ENCODE peak calls at places on chromosomes 4 and X, in six cellular contexts. One of them, this sample, is unnamed.

GRCh38 chr4:10275696-10276095 is 159.1 kb upstream of the WDR1 start:
- DNase-seq in spleen: no peak
- DNase-seq in suprapubic skin: no peak
- DNase-seq in body of pancreas: no peak
- DNase-seq in uterus: no peak
- DNase-seq in testis: no peak
- DNase-seq in this sample: no peak

GRCh38 chr4:80043534-80043933 is 29.5 kb downstream of the ANTXR2 start:
- DNase-seq in spleen: no peak
- DNase-seq in suprapubic skin: no peak
- DNase-seq in body of pancreas: no peak
- DNase-seq in uterus: no peak
- DNase-seq in testis: peak
- DNase-seq in this sample: no peak

GRCh38 chrX:24025741-24026402 is 1.1 kb downstream of the KLHL15 start:
- DNase-seq in spleen: no peak
- DNase-seq in suprapubic skin: peak
- DNase-seq in body of pancreas: peak
- DNase-seq in uterus: no peak
- DNase-seq in testis: no peak
- DNase-seq in this sample: peak

GRCh38 chr4:148787831-148788477 is 345.7 kb upstream of the NR3C2 start:
- DNase-seq in spleen: no peak
- DNase-seq in suprapubic skin: no peak
- DNase-seq in body of pancreas: no peak
- DNase-seq in uterus: no peak
- DNase-seq in testis: no peak
- DNase-seq in this sample: no peak

GRCh38 chr4:185582651-185583400 is 47.5 kb upstream of the PDLIM3 start:
- DNase-seq in spleen: no peak
- DNase-seq in suprapubic skin: no peak
- DNase-seq in body of pancreas: no peak
- DNase-seq in uterus: no peak
- DNase-seq in testis: no peak
- DNase-seq in this sample: no peak

GRCh38 chr4:182828678-182829025 is 88.5 kb downstream of the DCTD start:
- DNase-seq in spleen: no peak
- DNase-seq in suprapubic skin: no peak
- DNase-seq in body of pancreas: no peak
- DNase-seq in uterus: no peak
- DNase-seq in testis: no peak
- DNase-seq in this sample: no peak

GRCh38 chr4:5927747-5928146 is 34.9 kb upstream of the CRMP1 start:
- DNase-seq in spleen: no peak
- DNase-seq in suprapubic skin: no peak
- DNase-seq in body of pancreas: no peak
- DNase-seq in uterus: no peak
- DNase-seq in testis: no peak
- DNase-seq in this sample: no peak

GRCh38 chrX:41616935-41617334 is 71.8 kb upstream of the GPR34 start:
- DNase-seq in spleen: no peak
- DNase-seq in suprapubic skin: no peak
- DNase-seq in body of pancreas: no peak
- DNase-seq in uterus: no peak
- DNase-seq in testis: no peak
- DNase-seq in this sample: no peak

GRCh38 chr4:106502106-106502699 is 133.6 kb upstream of the GIMD1 start:
- DNase-seq in spleen: no peak
- DNase-seq in suprapubic skin: no peak
- DNase-seq in body of pancreas: peak
- DNase-seq in uterus: no peak
- DNase-seq in testis: peak
- DNase-seq in this sample: peak

GRCh38 chrX:623268-623598 is 7.4 kb upstream of the SHOX start:
- DNase-seq in spleen: no peak
- DNase-seq in suprapubic skin: no peak
- DNase-seq in body of pancreas: no peak
- DNase-seq in uterus: no peak
- DNase-seq in testis: no peak
- DNase-seq in this sample: no peak

GRCh38 chrX:134520860-134521390 is 61.0 kb downstream of the HPRT1 start:
- DNase-seq in spleen: no peak
- DNase-seq in suprapubic skin: no peak
- DNase-seq in body of pancreas: peak
- DNase-seq in uterus: no peak
- DNase-seq in testis: peak
- DNase-seq in this sample: peak

GRCh38 chrX:102514536-102514935 is 2.0 kb downstream of the TMSB15A start:
- DNase-seq in spleen: no peak
- DNase-seq in suprapubic skin: no peak
- DNase-seq in body of pancreas: no peak
- DNase-seq in uterus: no peak
- DNase-seq in testis: no peak
- DNase-seq in this sample: no peak

GRCh38 chr4:17103231-17103630 is 204.8 kb upstream of the LDB2 start:
- DNase-seq in spleen: no peak
- DNase-seq in suprapubic skin: no peak
- DNase-seq in body of pancreas: no peak
- DNase-seq in uterus: no peak
- DNase-seq in testis: no peak
- DNase-seq in this sample: no peak

GRCh38 chrX:106726485-106727437 is at the start of gene RNF128:
- DNase-seq in spleen: peak
- DNase-seq in suprapubic skin: peak
- DNase-seq in body of pancreas: peak
- DNase-seq in uterus: no peak
- DNase-seq in testis: peak
- DNase-seq in this sample: no peak

GRCh38 chr4:52861171-52861873 is 795 bp upstream of the RASL11B start:
- DNase-seq in spleen: no peak
- DNase-seq in suprapubic skin: no peak
- DNase-seq in body of pancreas: no peak
- DNase-seq in uterus: no peak
- DNase-seq in testis: no peak
- DNase-seq in this sample: peak

GRCh38 chr4:118742050-118742449 is 56.9 kb downstream of the METTL14 start:
- DNase-seq in spleen: no peak
- DNase-seq in suprapubic skin: no peak
- DNase-seq in body of pancreas: no peak
- DNase-seq in uterus: no peak
- DNase-seq in testis: no peak
- DNase-seq in this sample: no peak

GRCh38 chr4:41620594-41621256 is 82.8 kb downstream of the LIMCH1 start:
- DNase-seq in spleen: no peak
- DNase-seq in suprapubic skin: no peak
- DNase-seq in body of pancreas: no peak
- DNase-seq in uterus: no peak
- DNase-seq in testis: no peak
- DNase-seq in this sample: no peak

GRCh38 chr4:90127223-90127705 is at the start of gene CCSER1:
- DNase-seq in spleen: peak
- DNase-seq in suprapubic skin: peak
- DNase-seq in body of pancreas: peak
- DNase-seq in uterus: peak
- DNase-seq in testis: peak
- DNase-seq in this sample: peak
- TF ChIP-seq POLR2A in spleen: peak
- TF ChIP-seq POLR2A in suprapubic skin: peak
- TF ChIP-seq POLR2A in body of pancreas: peak
- TF ChIP-seq POLR2A in uterus: peak
- TF ChIP-seq POLR2A in testis: no peak
- TF ChIP-seq POLR2A in this sample: peak

GRCh38 chrX:136194546-136194945 is 47.2 kb downstream of the FHL1 start:
- DNase-seq in spleen: no peak
- DNase-seq in suprapubic skin: no peak
- DNase-seq in body of pancreas: no peak
- DNase-seq in uterus: no peak
- DNase-seq in testis: no peak
- DNase-seq in this sample: no peak

GRCh38 chrX:136198678-136199243 is 51.4 kb downstream of the FHL1 start:
- DNase-seq in spleen: no peak
- DNase-seq in suprapubic skin: no peak
- DNase-seq in body of pancreas: no peak
- DNase-seq in uterus: no peak
- DNase-seq in testis: no peak
- DNase-seq in this sample: no peak

GRCh38 chrX:136198010-136198409 is 50.7 kb downstream of the FHL1 start:
- DNase-seq in spleen: no peak
- DNase-seq in suprapubic skin: no peak
- DNase-seq in body of pancreas: no peak
- DNase-seq in uterus: no peak
- DNase-seq in testis: no peak
- DNase-seq in this sample: no peak

GRCh38 chrX:136195247-136195646 is 47.9 kb downstream of the FHL1 start:
- DNase-seq in spleen: no peak
- DNase-seq in suprapubic skin: no peak
- DNase-seq in body of pancreas: no peak
- DNase-seq in uterus: no peak
- DNase-seq in testis: no peak
- DNase-seq in this sample: peak

GRCh38 chrX:136196691-136197155 is 49.4 kb downstream of the FHL1 start:
- DNase-seq in spleen: no peak
- DNase-seq in suprapubic skin: no peak
- DNase-seq in body of pancreas: no peak
- DNase-seq in uterus: no peak
- DNase-seq in testis: no peak
- DNase-seq in this sample: no peak
- TF ChIP-seq POLR2A in spleen: no peak
- TF ChIP-seq POLR2A in suprapubic skin: no peak
- TF ChIP-seq POLR2A in body of pancreas: no peak
- TF ChIP-seq POLR2A in uterus: no peak
- TF ChIP-seq POLR2A in testis: no peak
- TF ChIP-seq POLR2A in this sample: no peak

GRCh38 chrX:153971632-153972367 is at the start of gene HCFC1:
- DNase-seq in spleen: peak
- DNase-seq in suprapubic skin: peak
- DNase-seq in body of pancreas: peak
- DNase-seq in uterus: peak
- DNase-seq in testis: peak
- DNase-seq in this sample: peak
- TF ChIP-seq POLR2A in spleen: no peak
- TF ChIP-seq POLR2A in suprapubic skin: no peak
- TF ChIP-seq POLR2A in body of pancreas: peak
- TF ChIP-seq POLR2A in uterus: peak
- TF ChIP-seq POLR2A in testis: no peak
- TF ChIP-seq POLR2A in this sample: no peak

DNA sequence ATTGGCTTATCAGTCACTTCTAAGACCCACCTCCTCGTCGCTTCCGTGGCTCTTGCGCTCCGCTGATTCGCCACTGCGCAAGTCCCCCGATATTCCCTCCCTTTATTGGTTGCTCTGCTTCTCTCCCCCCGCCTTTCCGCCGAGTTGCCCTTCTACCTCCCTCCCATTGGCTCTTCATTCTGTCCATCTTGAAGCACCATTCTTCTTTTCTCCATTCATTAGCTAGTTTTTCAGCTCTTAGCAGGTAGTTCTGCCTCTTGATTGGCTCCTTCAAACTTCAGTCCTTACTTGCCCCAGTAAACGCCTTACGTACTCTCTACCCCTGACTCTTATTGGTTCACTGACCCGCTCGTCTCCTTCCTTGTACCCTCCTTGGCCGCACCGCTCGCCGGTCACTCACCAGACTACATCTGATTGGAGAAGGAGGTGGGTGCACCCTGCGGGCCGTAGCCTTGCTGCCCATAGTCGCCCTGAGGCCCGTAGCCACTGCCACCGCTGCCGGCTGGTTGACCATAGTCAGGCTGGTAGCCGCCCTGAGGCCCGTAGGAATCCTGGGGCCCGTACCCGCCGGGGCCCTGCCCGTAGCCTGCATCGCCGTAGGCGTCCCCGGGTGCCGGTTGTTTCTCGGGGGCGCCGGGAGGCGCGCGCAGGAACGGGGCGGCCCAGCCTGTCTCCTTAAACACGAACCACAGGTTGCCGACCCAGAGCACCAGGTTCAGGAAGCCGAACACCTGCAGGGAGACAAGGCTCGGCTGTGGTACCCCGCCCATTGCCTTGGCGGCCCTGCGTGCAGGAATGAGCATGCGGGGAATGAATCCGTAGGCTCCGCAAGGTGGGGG is 5.1 kb upstream of the PRICKLE3 start:
- DNase-seq in spleen: peak
- DNase-seq in suprapubic skin: peak
- DNase-seq in body of pancreas: peak
- DNase-seq in uterus: peak
- DNase-seq in testis: peak
- DNase-seq in this sample: peak
- TF ChIP-seq POLR2A in spleen: no peak
- TF ChIP-seq POLR2A in suprapubic skin: peak
- TF ChIP-seq POLR2A in body of pancreas: peak
- TF ChIP-seq POLR2A in uterus: peak
- TF ChIP-seq POLR2A in testis: no peak
- TF ChIP-seq POLR2A in this sample: peak

GRCh38 chr4:19278665-19279064 is 973.0 kb upstream of the SLIT2 start:
- DNase-seq in spleen: no peak
- DNase-seq in suprapubic skin: no peak
- DNase-seq in body of pancreas: no peak
- DNase-seq in uterus: no peak
- DNase-seq in testis: no peak
- DNase-seq in this sample: no peak
- TF ChIP-seq POLR2A in spleen: no peak
- TF ChIP-seq POLR2A in suprapubic skin: no peak
- TF ChIP-seq POLR2A in body of pancreas: no peak
- TF ChIP-seq POLR2A in uterus: no peak
- TF ChIP-seq POLR2A in testis: no peak
- TF ChIP-seq POLR2A in this sample: no peak